ENCODE peak calls at places on chromosome 17, in six cellular contexts. U is gastrocnemius medialis, D is neural progenitor cell, P is fibroblast of mammary gland, I is GM23338, C is body of pancreas. Z is an unnamed sample.

GRCh38 chr17:79923974-79924638 is 84.9 kb upstream of the CBX4 start:
- DNase-seq in U (no peak), D (peak), P (no peak), I (peak), C (peak), Z (peak)

GRCh38 chr17:52938623-52939230 is 780.2 kb upstream of the CA10 start:
- DNase-seq in U (no peak), D (no peak), P (no peak), I (no peak), C (no peak), Z (no peak)

GRCh38 chr17:80991645-80992076 is at the start of gene CHMP6:
- DNase-seq in U (peak), D (peak), P (peak), I (peak), C (peak), Z (peak)

GRCh38 chr17:28325221-28325620 is 6.2 kb downstream of the TMEM97 start:
- DNase-seq in U (no peak), D (no peak), P (no peak), I (no peak), C (no peak), Z (peak)

GRCh38 chr17:81337449-81337848 is 42.3 kb upstream of the SLC38A10 start:
- DNase-seq in U (no peak), D (peak), P (no peak), I (peak), C (peak), Z (no peak)

GRCh38 chr17:32007463-32008298 is 498 bp downstream of the LRRC37B start:
- DNase-seq in U (peak), D (peak), P (peak), I (peak), C (peak), Z (peak)

GRCh38 chr17:19590912-19591551 is 57.4 kb downstream of the SLC47A1 start:
- DNase-seq in U (no peak), D (peak), P (no peak), I (peak), C (no peak), Z (no peak)

GRCh38 chr17:58325976-58326468 is 2.6 kb downstream of the TSPOAP1 start:
- DNase-seq in U (no peak), D (no peak), P (no peak), I (no peak), C (no peak), Z (peak)

GRCh38 chr17:82231562-82232321 is 2.9 kb downstream of the SLC16A3 start:
- DNase-seq in U (peak), D (peak), P (peak), I (peak), C (no peak), Z (no peak)

GRCh38 chr17:12402963-12403622 is 262.6 kb upstream of the MYOCD start:
- DNase-seq in U (no peak), D (no peak), P (peak), I (no peak), C (no peak), Z (no peak)

GRCh38 chr17:46742539-46743270 is 75.8 kb downstream of the WNT3 start:
- DNase-seq in U (no peak), D (no peak), P (peak), I (no peak), C (no peak), Z (no peak)

GRCh38 chr17:9928601-9929341 is 23.7 kb upstream of the RCVRN start:
- DNase-seq in U (no peak), D (peak), P (peak), I (peak), C (no peak), Z (peak)

GRCh38 chr17:69909389-69909788 is 165.6 kb upstream of the KCNJ16 start:
- DNase-seq in U (no peak), D (no peak), P (peak), I (no peak), C (no peak), Z (no peak)

GRCh38 chr17:31392002-31392855 is 754 bp downstream of the RAB11FIP4 start:
- DNase-seq in U (no peak), D (peak), P (no peak), I (peak), C (no peak), Z (peak)

GRCh38 chr17:29165800-29166506 is 14.2 kb downstream of the MYO18A start:
- DNase-seq in U (no peak), D (no peak), P (no peak), I (peak), C (no peak), Z (no peak)

GRCh38 chr17:3678095-3678820 is 9.6 kb downstream of the EMC6 start:
- DNase-seq in U (no peak), D (peak), P (peak), I (peak), C (no peak), Z (no peak)

GRCh38 chr17:3588104-3588503 is 21.1 kb downstream of the TRPV1 start:
- DNase-seq in U (no peak), D (no peak), P (no peak), I (no peak), C (no peak), Z (no peak)

GRCh38 chr17:3683054-3683511 is 12.9 kb downstream of the P2RX5 start:
- DNase-seq in U (no peak), D (peak), P (peak), I (peak), C (no peak), Z (peak)

GRCh38 chr17:63848834-63849689 is 6.6 kb upstream of the SMARCD2 start:
- DNase-seq in U (peak), D (peak), P (peak), I (peak), C (peak), Z (peak)

GRCh38 chr17:36971508-36971907 is 22.8 kb downstream of the AATF start:
- DNase-seq in U (no peak), D (no peak), P (no peak), I (no peak), C (no peak), Z (no peak)

GRCh38 chr17:59378621-59379194 is 47.3 kb downstream of the YPEL2 start:
- DNase-seq in U (no peak), D (no peak), P (peak), I (no peak), C (no peak), Z (no peak)

GRCh38 chr17:5587431-5588032 is 3.2 kb upstream of the NLRP1 start:
- DNase-seq in U (no peak), D (peak), P (peak), I (peak), C (peak), Z (peak)

GRCh38 chr17:6178959-6179358 is 108.8 kb downstream of the WSCD1 start:
- DNase-seq in U (no peak), D (no peak), P (no peak), I (no peak), C (no peak), Z (no peak)

GRCh38 chr17:41823141-41823524 is 10.3 kb downstream of the FKBP10 start:
- DNase-seq in U (no peak), D (no peak), P (no peak), I (no peak), C (no peak), Z (no peak)

GRCh38 chr17:63966646-63967265 is 6.0 kb downstream of the SCN4A start:
- DNase-seq in U (no peak), D (no peak), P (no peak), I (no peak), C (no peak), Z (no peak)

GRCh38 chr17:46199379-46199778 is 6.2 kb upstream of the KANSL1 start:
- DNase-seq in U (no peak), D (no peak), P (no peak), I (no peak), C (no peak), Z (no peak)

GRCh38 chr17:7263801-7264078 is 1.5 kb upstream of the CLDN7 start:
- DNase-seq in U (no peak), D (no peak), P (no peak), I (peak), C (no peak), Z (no peak)

GRCh38 chr17:62995377-62995885 is 29.4 kb downstream of the TANC2 start:
- DNase-seq in U (no peak), D (peak), P (peak), I (peak), C (no peak), Z (peak)

GRCh38 chr17:9924735-9925191 is 19.7 kb upstream of the RCVRN start:
- DNase-seq in U (no peak), D (peak), P (peak), I (peak), C (no peak), Z (peak)

GRCh38 chr17:31147507-31148202 is 52.9 kb downstream of the NF1 start:
- DNase-seq in U (no peak), D (peak), P (peak), I (no peak), C (no peak), Z (no peak)

GRCh38 chr17:29588561-29589411 is 662 bp downstream of the GIT1 start:
- DNase-seq in U (no peak), D (peak), P (no peak), I (peak), C (peak), Z (no peak)

GRCh38 chr17:68749742-68750562 is 148.8 kb upstream of the FAM20A start:
- DNase-seq in U (no peak), D (no peak), P (peak), I (peak), C (no peak), Z (no peak)

GRCh38 chr17:48543854-48544355 is 1.0 kb downstream of the HOXB2 start:
- DNase-seq in U (no peak), D (no peak), P (no peak), I (no peak), C (no peak), Z (no peak)

GRCh38 chr17:77882040-77882439 is 76.5 kb upstream of the TNRC6C start:
- DNase-seq in U (no peak), D (no peak), P (no peak), I (no peak), C (no peak), Z (no peak)
- H3K4me3 ChIP-seq in U (no peak), D (no peak), P (no peak), I (no peak), C (no peak), Z (no peak)

DNA sequence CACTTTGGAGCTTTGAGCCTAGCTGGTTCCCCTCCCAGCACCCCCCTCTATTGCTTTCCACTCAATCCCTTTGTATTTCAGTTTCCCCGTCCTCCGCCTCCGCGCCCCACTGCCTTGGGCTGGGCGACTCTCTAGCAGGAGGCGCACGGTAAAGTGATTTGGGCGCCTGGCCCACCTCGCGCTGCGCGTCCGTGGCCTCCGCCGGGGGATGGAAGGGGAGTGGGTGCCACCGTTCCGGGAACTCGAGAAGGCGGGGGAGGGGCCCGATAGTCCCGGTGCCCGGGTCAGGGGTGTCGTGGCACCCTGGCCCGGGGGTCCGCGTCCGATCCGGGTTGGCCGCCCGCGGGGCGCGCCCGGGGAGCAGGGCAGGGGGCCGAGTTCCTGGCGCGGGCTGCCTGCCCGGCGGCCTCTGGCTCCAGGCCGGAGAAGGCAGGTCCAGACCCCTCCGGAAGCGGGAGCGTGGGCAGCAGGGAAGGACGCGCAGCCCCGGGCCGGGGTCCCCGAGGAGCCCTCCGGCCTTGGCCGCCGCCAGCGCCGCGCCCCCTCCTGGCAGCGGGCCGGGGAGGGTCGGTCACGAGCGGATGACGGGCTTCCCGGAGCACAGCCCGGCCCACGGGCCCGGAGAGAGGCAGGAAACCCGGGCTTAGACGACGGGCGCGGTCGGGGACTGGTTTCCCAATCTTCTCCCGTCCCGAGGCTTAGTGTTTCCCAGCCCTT is 15.8 kb downstream of the MEOX1 start:
- DNase-seq in U (peak), D (peak), P (peak), I (peak), C (peak), Z (no peak)
- H3K4me3 ChIP-seq in U (peak), D (peak), P (peak), I (peak), C (no peak), Z (no peak)

GRCh38 chr17:49739662-49740271 is 24.2 kb downstream of the FAM117A start:
- DNase-seq in U (peak), D (no peak), P (peak), I (no peak), C (peak), Z (no peak)
- H3K4me3 ChIP-seq in U (no peak), D (no peak), P (no peak), I (no peak), C (no peak), Z (no peak)

GRCh38 chr17:179721-180379 is 1.6 kb downstream of the DOC2B start:
- DNase-seq in U (no peak), D (peak), P (no peak), I (peak), C (no peak), Z (peak)
- H3K4me3 ChIP-seq in U (peak), D (peak), P (no peak), I (peak), C (no peak), Z (peak)

DNA sequence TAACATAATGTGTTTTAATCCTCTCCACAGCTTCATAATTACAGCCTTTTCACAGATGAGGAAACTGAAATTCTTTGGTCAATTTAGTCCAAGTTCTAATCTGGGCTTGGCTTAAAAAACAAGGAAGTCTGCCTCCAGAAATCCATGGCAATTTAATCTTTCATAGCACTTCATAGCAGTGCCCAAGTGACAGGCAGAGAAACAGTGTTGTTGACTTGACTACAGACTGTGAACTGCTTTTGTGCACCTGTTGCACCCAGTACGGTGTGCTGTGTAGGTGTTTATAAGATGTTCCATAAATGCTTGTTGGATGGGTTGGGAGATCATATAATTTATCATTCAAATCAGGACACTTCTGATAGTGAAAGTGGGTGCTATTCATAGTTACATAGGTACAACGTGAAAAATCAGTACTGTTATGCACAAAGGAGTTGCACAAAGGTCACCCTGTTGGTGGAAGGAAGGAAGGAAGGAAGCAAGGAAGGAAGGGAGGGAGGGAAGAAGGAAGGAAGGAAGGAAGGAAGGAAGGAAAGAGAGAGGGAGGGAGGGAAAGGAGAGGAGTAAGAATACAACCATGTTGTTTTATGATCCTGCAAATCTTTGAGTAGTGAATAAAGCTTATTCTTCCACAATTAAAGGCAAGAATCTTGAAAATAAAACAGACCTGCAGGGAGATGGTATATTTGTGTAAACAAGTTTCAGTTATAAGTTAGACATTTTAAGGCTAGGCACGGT is 56.5 kb upstream of the HLF start:
- DNase-seq in U (no peak), D (no peak), P (no peak), I (no peak), C (no peak), Z (no peak)
- H3K4me3 ChIP-seq in U (no peak), D (no peak), P (no peak), I (no peak), C (no peak), Z (no peak)

DNA sequence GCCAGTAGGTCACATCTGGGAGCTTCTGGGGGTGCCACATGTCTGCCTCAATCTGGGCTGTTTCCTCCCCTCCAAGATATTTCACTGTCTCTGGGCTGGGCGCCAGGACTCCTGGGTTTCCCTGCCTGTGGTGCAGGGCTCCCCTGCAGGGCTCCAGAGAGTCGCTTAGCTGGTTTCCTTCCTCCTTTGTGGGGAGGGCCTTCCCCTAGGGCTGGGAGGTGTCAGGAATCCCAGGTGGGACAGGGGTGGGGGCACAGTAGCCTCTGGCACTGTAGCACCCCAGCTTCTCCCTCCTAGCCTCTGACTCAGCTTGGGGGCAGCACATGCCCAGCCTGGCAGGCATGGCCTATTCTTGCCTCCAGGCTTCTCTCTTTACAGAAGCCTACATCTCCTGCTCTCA is 2.6 kb downstream of the RARA start:
- DNase-seq in U (no peak), D (no peak), P (no peak), I (no peak), C (no peak), Z (no peak)
- H3K4me3 ChIP-seq in U (no peak), D (no peak), P (no peak), I (no peak), C (no peak), Z (no peak)

GRCh38 chr17:50270430-50271172 is 3.7 kb upstream of the TMEM92 start:
- DNase-seq in U (peak), D (peak), P (peak), I (peak), C (no peak), Z (no peak)
- H3K4me3 ChIP-seq in U (no peak), D (no peak), P (no peak), I (no peak), C (no peak), Z (no peak)

DNA sequence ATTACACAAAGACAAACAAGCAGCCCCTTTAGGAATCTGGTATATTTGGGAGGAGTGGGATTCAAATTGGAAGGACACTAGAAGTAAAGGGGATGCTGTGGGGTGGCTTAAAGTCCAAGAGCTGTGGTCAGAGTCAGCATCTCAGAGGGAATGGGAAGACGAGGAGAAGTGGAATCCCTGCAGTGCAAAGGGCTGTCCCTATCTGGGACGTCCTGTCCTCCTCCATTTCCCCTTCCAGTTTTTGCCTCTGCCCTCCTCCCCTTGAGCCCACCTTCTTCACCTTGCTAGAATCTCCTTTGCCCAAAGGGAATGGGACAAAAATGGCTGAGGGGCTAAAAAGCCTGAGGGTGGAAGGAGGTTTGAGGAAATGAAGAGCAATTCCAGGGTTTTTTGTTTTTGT is 4.2 kb upstream of the PLXDC1 start:
- DNase-seq in U (no peak), D (no peak), P (no peak), I (no peak), C (no peak), Z (no peak)
- H3K4me3 ChIP-seq in U (no peak), D (no peak), P (no peak), I (no peak), C (no peak), Z (no peak)

GRCh38 chr17:17748179-17748578 is 66.9 kb downstream of the RAI1 start:
- DNase-seq in U (no peak), D (no peak), P (no peak), I (peak), C (no peak), Z (no peak)
- H3K4me3 ChIP-seq in U (no peak), D (no peak), P (no peak), I (no peak), C (no peak), Z (no peak)